ENCODE peak calls at places on chromosomes 3 and 15, in four cellular contexts. One of them, this sample, is unnamed.

GRCh38 chr3:167106456-167106855 is 273.6 kb downstream of the ZBBX start:
- DNase-seq in fibroblast of mammary gland: no peak
- DNase-seq in C1 segment of cervical spinal cord: no peak
- DNase-seq in hepatic stellate cell: no peak
- DNase-seq in this sample: no peak

GRCh38 chr3:57971975-57972374 is 36.2 kb upstream of the FLNB start:
- DNase-seq in fibroblast of mammary gland: no peak
- DNase-seq in C1 segment of cervical spinal cord: no peak
- DNase-seq in hepatic stellate cell: no peak
- DNase-seq in this sample: peak

GRCh38 chr15:74453925-74454763 is 6.8 kb downstream of the UBL7 start:
- DNase-seq in fibroblast of mammary gland: no peak
- DNase-seq in C1 segment of cervical spinal cord: no peak
- DNase-seq in hepatic stellate cell: no peak
- DNase-seq in this sample: no peak

GRCh38 chr3:168071971-168072645 is 23.6 kb downstream of the GOLIM4 start:
- DNase-seq in fibroblast of mammary gland: no peak
- DNase-seq in C1 segment of cervical spinal cord: no peak
- DNase-seq in hepatic stellate cell: no peak
- DNase-seq in this sample: no peak

GRCh38 chr3:105598047-105598796 is 231.5 kb downstream of the ALCAM start:
- DNase-seq in fibroblast of mammary gland: peak
- DNase-seq in C1 segment of cervical spinal cord: no peak
- DNase-seq in hepatic stellate cell: peak
- DNase-seq in this sample: peak

GRCh38 chr3:15171096-15171495 is 35.0 kb upstream of the CAPN7 start:
- DNase-seq in fibroblast of mammary gland: no peak
- DNase-seq in C1 segment of cervical spinal cord: no peak
- DNase-seq in hepatic stellate cell: no peak
- DNase-seq in this sample: no peak

GRCh38 chr15:73724211-73724610 is 28.9 kb downstream of the INSYN1 start:
- DNase-seq in fibroblast of mammary gland: no peak
- DNase-seq in C1 segment of cervical spinal cord: no peak
- DNase-seq in hepatic stellate cell: no peak
- DNase-seq in this sample: no peak

GRCh38 chr15:65957451-65957850 is 88.2 kb downstream of the RAB11A start:
- DNase-seq in fibroblast of mammary gland: no peak
- DNase-seq in C1 segment of cervical spinal cord: no peak
- DNase-seq in hepatic stellate cell: no peak
- DNase-seq in this sample: no peak

GRCh38 chr15:93247466-93248121 is 158.6 kb upstream of the RGMA start:
- DNase-seq in fibroblast of mammary gland: no peak
- DNase-seq in C1 segment of cervical spinal cord: no peak
- DNase-seq in hepatic stellate cell: no peak
- DNase-seq in this sample: no peak

GRCh38 chr3:129233538-129233937 is 15.9 kb upstream of the COPG1 start:
- DNase-seq in fibroblast of mammary gland: no peak
- DNase-seq in C1 segment of cervical spinal cord: peak
- DNase-seq in hepatic stellate cell: no peak
- DNase-seq in this sample: no peak

GRCh38 chr3:8593022-8593817 is 51.4 kb downstream of the SSUH2 start:
- DNase-seq in fibroblast of mammary gland: no peak
- DNase-seq in C1 segment of cervical spinal cord: no peak
- DNase-seq in hepatic stellate cell: peak
- DNase-seq in this sample: no peak

GRCh38 chr3:17553080-17553479 is 189.4 kb downstream of the TBC1D5 start:
- DNase-seq in fibroblast of mammary gland: no peak
- DNase-seq in C1 segment of cervical spinal cord: no peak
- DNase-seq in hepatic stellate cell: no peak
- DNase-seq in this sample: no peak